ENCODE peak calls at places on chromosomes 5 and 9, in five cellular contexts. O is foreskin keratinocyte; F is brain microvascular endothelial cell; Z is aorta; L is CD4-positive, alpha-beta T cell. U is an unnamed sample.

GRCh38 chr9:126499005-126499910 is 114.5 kb upstream of the LMX1B start:
- DNase-seq in Z (peak; percentile 56), O (peak; percentile 29), F (peak; percentile 21), L (no peak), U (peak; percentile 31)

GRCh38 chr9:72984150-72984947 is 31.5 kb upstream of the ALDH1A1 start:
- DNase-seq in O (no peak), Z (no peak), L (no peak), F (no peak), U (no peak)

GRCh38 chr9:128094166-128094949 is 26.3 kb downstream of the SLC25A25 start:
- DNase-seq in L (peak; percentile 68), F (peak; percentile 98), O (peak; percentile 98), Z (peak; percentile 95), U (peak; percentile 94)

GRCh38 chr9:33320568-33321261 is 30.4 kb downstream of the NFX1 start:
- DNase-seq in O (peak; percentile 89), F (peak; percentile 90), Z (no peak), L (no peak), U (peak; percentile 50)

GRCh38 chr5:132283423-132284043 is 10.7 kb upstream of the SLC22A4 start:
- DNase-seq in L (no peak), Z (no peak), F (peak; percentile 79), O (no peak), U (peak; percentile 71)

GRCh38 chr9:129275626-129276247 is 97.7 kb upstream of the IER5L start:
- DNase-seq in F (no peak), Z (peak; percentile 16), L (no peak), O (peak; percentile 57), U (no peak)

GRCh38 chr5:142900926-142901325 is 130.7 kb downstream of the ARHGAP26 start:
- DNase-seq in F (peak; percentile 54), L (no peak), O (peak; percentile 86), Z (no peak), U (peak; percentile 38)

GRCh38 chr9:69180670-69181069 is 6.6 kb downstream of the TJP2 start:
- DNase-seq in O (peak; percentile 99), Z (peak; percentile 75), L (no peak), F (peak; percentile 99), U (peak; percentile 80)

GRCh38 chr5:139822553-139823425 is 27.2 kb downstream of the PSD2 start:
- DNase-seq in Z (peak; percentile 17), L (no peak), O (no peak), F (no peak), U (no peak)

GRCh38 chr5:32406650-32407049 is 37.9 kb downstream of the ZFR start:
- DNase-seq in F (no peak), Z (no peak), O (no peak), L (no peak), U (no peak)

GRCh38 chr5:42242210-42242609 is 181.0 kb upstream of the GHR start:
- DNase-seq in L (no peak), Z (no peak), O (peak; percentile 5), F (no peak), U (no peak)

GRCh38 chr9:99169982-99170761 is 51.6 kb downstream of the ALG2 start:
- DNase-seq in F (no peak), L (no peak), Z (no peak), O (no peak), U (no peak)

GRCh38 chr9:77899679-77900354 is 131.8 kb downstream of the GNAQ start:
- DNase-seq in F (peak; percentile 66), Z (no peak), O (peak; percentile 86), L (no peak), U (no peak)

GRCh38 chr9:114000671-114001409 is 77.3 kb downstream of the AMBP start:
- DNase-seq in F (no peak), L (no peak), Z (no peak), O (peak; percentile 16), U (no peak)

GRCh38 chr5:32444946-32445758 is 612 bp upstream of the ZFR start:
- DNase-seq in Z (no peak), O (no peak), L (no peak), F (no peak), U (no peak)

GRCh38 chr9:93267681-93268505 is 84.0 kb downstream of the WNK2 start:
- DNase-seq in F (no peak), L (no peak), O (no peak), Z (no peak), U (no peak)

GRCh38 chr5:76469656-76470290 is 66.7 kb downstream of the IQGAP2 start:
- DNase-seq in Z (no peak), L (no peak), O (no peak), F (no peak), U (peak; percentile 75)

GRCh38 chr5:173878224-173878967 is 9.8 kb upstream of the CPEB4 start:
- DNase-seq in F (no peak), Z (no peak), L (no peak), O (no peak), U (no peak)

GRCh38 chr5:107672212-107673105 is 1.7 kb upstream of the EFNA5 start:
- DNase-seq in Z (peak; percentile 87), L (no peak), O (peak; percentile 98), F (peak; percentile 95), U (peak; percentile 91)

GRCh38 chr9:85258823-85259370 is 482.9 kb downstream of the AGTPBP1 start:
- DNase-seq in O (peak; percentile 73), L (no peak), F (peak; percentile 74), Z (peak; percentile 65), U (peak; percentile 65)

GRCh38 chr5:155332618-155333017 is 319.1 kb downstream of the KIF4B start:
- DNase-seq in O (no peak), L (no peak), Z (no peak), F (no peak), U (no peak)

GRCh38 chr5:85049020-85049419 is 664.3 kb upstream of the EDIL3 start:
- DNase-seq in Z (no peak), O (peak; percentile 1), F (peak; percentile 55), L (no peak), U (peak; percentile 23)

GRCh38 chr9:38067892-38068615 is 973 bp downstream of the SHB start:
- DNase-seq in Z (peak; percentile 63), F (no peak), L (no peak), O (no peak), U (no peak)

GRCh38 chr5:69105996-69106906 is 12.4 kb downstream of the SLC30A5 start:
- DNase-seq in O (no peak), F (no peak), L (no peak), Z (no peak), U (no peak)

GRCh38 chr9:129414377-129415021 is 206.4 kb downstream of the C9orf50 start:
- DNase-seq in L (peak; percentile 70), O (no peak), Z (no peak), F (peak; percentile 19), U (peak; percentile 31)

GRCh38 chr5:137572042-137572695 is 73.0 kb upstream of the SPOCK1 start:
- DNase-seq in O (peak; percentile 26), F (no peak), Z (no peak), L (no peak), U (no peak)

GRCh38 chr9:127418037-127418471 is 6.1 kb upstream of the ZNF79 start:
- DNase-seq in O (no peak), Z (no peak), F (no peak), L (peak; percentile 37), U (peak; percentile 36)

GRCh38 chr9:138006576-138007233 is 129.1 kb downstream of the CACNA1B start:
- DNase-seq in Z (no peak), O (no peak), L (no peak), F (no peak), U (no peak)

GRCh38 chr9:68844623-68845612 is 139.9 kb downstream of the PIP5K1B start:
- DNase-seq in O (no peak), F (peak; percentile 31), L (no peak), Z (peak; percentile 62), U (peak; percentile 12)

GRCh38 chr5:172638209-172638768 is 2.8 kb upstream of the NEURL1B start:
- DNase-seq in O (no peak), Z (peak; percentile 9), F (no peak), L (no peak), U (no peak)

GRCh38 chr9:113593682-113594281 is 130.3 kb downstream of the RGS3 start:
- DNase-seq in O (peak; percentile 96), L (no peak), Z (peak; percentile 97), F (peak; percentile 99), U (peak; percentile 98)

GRCh38 chr5:181035991-181036815 is 3.9 kb upstream of the BTNL9 start:
- DNase-seq in F (no peak), Z (no peak), L (no peak), O (no peak), U (no peak)

GRCh38 chr5:181039471-181039870 is 595 bp upstream of the BTNL9 start:
- DNase-seq in F (no peak), O (no peak), L (no peak), Z (no peak), U (no peak)

GRCh38 chr5:181039961-181040915 is at the start of gene BTNL9:
- DNase-seq in O (no peak), F (no peak), Z (no peak), L (no peak), U (no peak)

GRCh38 chr5:181036816-181037364 is 3.2 kb upstream of the BTNL9 start:
- DNase-seq in Z (no peak), F (no peak), L (no peak), O (no peak), U (no peak)

GRCh38 chr5:181037365-181037861 is 2.7 kb upstream of the BTNL9 start:
- DNase-seq in L (no peak), F (no peak), Z (no peak), O (no peak), U (no peak)
- H3K27me3 ChIP-seq in L (peaks cover 18% of the 10 kb centered on the region), F (no peaks in the 10 kb centered on the region), Z (no peaks in the 10 kb centered on the region), O (peaks cover 3% of the 10 kb centered on the region), U (peaks cover 32% of the 10 kb centered on the region)

GRCh38 chr5:123095694-123096120 is 6.7 kb downstream of the PRDM6 start:
- DNase-seq in L (no peak), Z (no peak), F (no peak), O (no peak), U (no peak)

GRCh38 chr5:123099514-123100151 is 10.6 kb downstream of the PRDM6 start:
- DNase-seq in O (no peak), L (no peak), Z (no peak), F (no peak), U (no peak)

GRCh38 chr5:123097483-123097870 is 8.4 kb downstream of the PRDM6 start:
- DNase-seq in O (no peak), Z (no peak), L (no peak), F (no peak), U (no peak)

GRCh38 chr5:123098767-123099513 is 9.9 kb downstream of the PRDM6 start:
- DNase-seq in L (no peak), Z (no peak), O (peak; percentile 39), F (no peak), U (no peak)

GRCh38 chr5:123097871-123098735 is 9.1 kb downstream of the PRDM6 start:
- DNase-seq in F (no peak), L (no peak), O (no peak), Z (no peak), U (no peak)
- H3K27me3 ChIP-seq in F (peaks cover 57% of the 10 kb centered on the region), L (peaks cover 86% of the 10 kb centered on the region), O (peaks cover 88% of the 10 kb centered on the region), Z (no peaks in the 10 kb centered on the region), U (peaks cover 4% of the 10 kb centered on the region)

GRCh38 chr5:159100022-159100927 is 559 bp upstream of the EBF1 start:
- DNase-seq in L (peak; percentile 73), Z (peak; percentile 95), F (peak; percentile 91), O (peak; percentile 74), U (peak; percentile 95)
- H3K27me3 ChIP-seq in L (peaks cover 46% of the 10 kb centered on the region), Z (no peaks in the 10 kb centered on the region), F (no peaks in the 10 kb centered on the region), O (peaks cover 98% of the 10 kb centered on the region), U (peaks cover 6% of the 10 kb centered on the region)

DNA sequence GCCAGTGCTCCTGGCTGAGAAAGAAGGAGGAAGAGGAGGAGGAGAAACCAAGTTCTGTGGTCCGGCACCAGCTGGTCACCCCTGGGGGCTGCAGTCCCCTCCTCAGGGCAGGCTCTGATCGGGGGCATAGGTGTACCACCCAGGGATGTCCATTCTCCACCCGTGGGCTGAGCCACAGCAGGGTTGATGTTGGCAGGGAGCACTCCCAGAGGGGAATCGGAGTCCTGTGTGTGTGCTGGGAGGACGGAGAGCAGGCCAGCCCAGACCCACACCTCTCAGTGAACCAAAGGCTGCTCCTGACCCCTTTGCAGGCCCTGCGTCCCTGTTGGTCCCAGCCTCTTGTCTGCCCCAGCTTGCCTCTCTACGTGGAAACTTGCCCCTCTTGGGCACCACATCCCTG is 4.6 kb upstream of the ADAMTSL2 start:
- DNase-seq in O (no peak), F (no peak), L (no peak), Z (no peak), U (no peak)
- H3K27me3 ChIP-seq in O (peaks cover 88% of the 10 kb centered on the region), F (peaks cover 17% of the 10 kb centered on the region), L (no peaks in the 10 kb centered on the region), Z (no peaks in the 10 kb centered on the region), U (no peaks in the 10 kb centered on the region)